ENCODE peak calls at places on chromosomes 16 and 17, in seven cellular contexts. One of them, this sample, is unnamed.

GRCh38 chr16:4179020-4179419 is 62.8 kb upstream of the ADCY9 start:
- DNase-seq in upper lobe of right lung: peak; percentile 89
- DNase-seq in HepG2: peak; percentile 10
- DNase-seq in left ventricle myocardium inferior: peak; percentile 22
- DNase-seq in mucosa of descending colon: no peak
- DNase-seq in stomach: no peak
- DNase-seq in CD8-positive, alpha-beta T cell: no peak
- DNase-seq in this sample: peak; percentile 64

GRCh38 chr17:75893305-75894048 is 3.3 kb downstream of the TRIM65 start:
- DNase-seq in stomach: no peak
- DNase-seq in CD8-positive, alpha-beta T cell: no peak
- DNase-seq in HepG2: no peak
- DNase-seq in left ventricle myocardium inferior: no peak
- DNase-seq in mucosa of descending colon: no peak
- DNase-seq in upper lobe of right lung: no peak
- DNase-seq in this sample: no peak

GRCh38 chr16:48385272-48385953 is at the start of gene SIAH1:
- DNase-seq in left ventricle myocardium inferior: peak; percentile 87
- DNase-seq in mucosa of descending colon: peak; percentile 89
- DNase-seq in upper lobe of right lung: peak; percentile 92
- DNase-seq in CD8-positive, alpha-beta T cell: peak; percentile 86
- DNase-seq in stomach: peak; percentile 90
- DNase-seq in HepG2: peak; percentile 71
- DNase-seq in this sample: peak; percentile 97

GRCh38 chr17:73806768-73807167 is 162.5 kb upstream of the SDK2 start:
- DNase-seq in HepG2: no peak
- DNase-seq in CD8-positive, alpha-beta T cell: no peak
- DNase-seq in upper lobe of right lung: no peak
- DNase-seq in mucosa of descending colon: no peak
- DNase-seq in left ventricle myocardium inferior: no peak
- DNase-seq in stomach: no peak
- DNase-seq in this sample: no peak

GRCh38 chr16:4915226-4915761 is 21.7 kb downstream of the PPL start:
- DNase-seq in mucosa of descending colon: no peak
- DNase-seq in upper lobe of right lung: no peak
- DNase-seq in CD8-positive, alpha-beta T cell: no peak
- DNase-seq in stomach: no peak
- DNase-seq in left ventricle myocardium inferior: no peak
- DNase-seq in HepG2: peak; percentile 31
- DNase-seq in this sample: no peak

GRCh38 chr17:64399071-64399766 is 8.6 kb upstream of the PECAM1 start:
- DNase-seq in stomach: no peak
- DNase-seq in HepG2: no peak
- DNase-seq in mucosa of descending colon: no peak
- DNase-seq in upper lobe of right lung: no peak
- DNase-seq in left ventricle myocardium inferior: no peak
- DNase-seq in CD8-positive, alpha-beta T cell: no peak
- DNase-seq in this sample: no peak

GRCh38 chr17:1714980-1715802 is 5.0 kb upstream of the TLCD2 start:
- DNase-seq in left ventricle myocardium inferior: peak; percentile 94
- DNase-seq in HepG2: peak; percentile 84
- DNase-seq in CD8-positive, alpha-beta T cell: peak; percentile 53
- DNase-seq in upper lobe of right lung: peak; percentile 93
- DNase-seq in mucosa of descending colon: peak; percentile 93
- DNase-seq in stomach: peak; percentile 84
- DNase-seq in this sample: peak; percentile 91

GRCh38 chr16:23679986-23680336 is 1.3 kb downstream of the PLK1 start:
- DNase-seq in upper lobe of right lung: no peak
- DNase-seq in mucosa of descending colon: no peak
- DNase-seq in CD8-positive, alpha-beta T cell: no peak
- DNase-seq in left ventricle myocardium inferior: no peak
- DNase-seq in HepG2: no peak
- DNase-seq in stomach: no peak
- DNase-seq in this sample: no peak

GRCh38 chr16:82699711-82700495 is 73.1 kb downstream of the CDH13 start:
- DNase-seq in HepG2: no peak
- DNase-seq in upper lobe of right lung: no peak
- DNase-seq in left ventricle myocardium inferior: no peak
- DNase-seq in stomach: no peak
- DNase-seq in CD8-positive, alpha-beta T cell: no peak
- DNase-seq in mucosa of descending colon: no peak
- DNase-seq in this sample: no peak

GRCh38 chr16:51577621-51578303 is 426.7 kb upstream of the SALL1 start:
- DNase-seq in left ventricle myocardium inferior: no peak
- DNase-seq in stomach: no peak
- DNase-seq in mucosa of descending colon: no peak
- DNase-seq in CD8-positive, alpha-beta T cell: no peak
- DNase-seq in upper lobe of right lung: no peak
- DNase-seq in HepG2: no peak
- DNase-seq in this sample: no peak

GRCh38 chr16:67927131-67927941 is 4.3 kb downstream of the CTRL start:
- DNase-seq in stomach: no peak
- DNase-seq in CD8-positive, alpha-beta T cell: no peak
- DNase-seq in upper lobe of right lung: no peak
- DNase-seq in mucosa of descending colon: no peak
- DNase-seq in HepG2: no peak
- DNase-seq in left ventricle myocardium inferior: no peak
- DNase-seq in this sample: no peak

GRCh38 chr16:24962747-24963146 is 52.4 kb downstream of the ARHGAP17 start:
- DNase-seq in mucosa of descending colon: no peak
- DNase-seq in CD8-positive, alpha-beta T cell: no peak
- DNase-seq in upper lobe of right lung: no peak
- DNase-seq in stomach: no peak
- DNase-seq in HepG2: no peak
- DNase-seq in left ventricle myocardium inferior: no peak
- DNase-seq in this sample: no peak

GRCh38 chr17:49035470-49036269 is 38.5 kb downstream of the IGF2BP1 start:
- DNase-seq in CD8-positive, alpha-beta T cell: peak; percentile 22
- DNase-seq in upper lobe of right lung: no peak
- DNase-seq in left ventricle myocardium inferior: peak; percentile 30
- DNase-seq in stomach: peak; percentile 50
- DNase-seq in mucosa of descending colon: no peak
- DNase-seq in HepG2: no peak
- DNase-seq in this sample: peak; percentile 73

GRCh38 chr16:70161350-70161749 is 12.2 kb upstream of the CLEC18C start:
- DNase-seq in upper lobe of right lung: no peak
- DNase-seq in CD8-positive, alpha-beta T cell: no peak
- DNase-seq in HepG2: no peak
- DNase-seq in stomach: no peak
- DNase-seq in left ventricle myocardium inferior: no peak
- DNase-seq in mucosa of descending colon: no peak
- DNase-seq in this sample: no peak

GRCh38 chr16:89395150-89396142 is 94.9 kb downstream of the ANKRD11 start:
- DNase-seq in mucosa of descending colon: peak; percentile 76
- DNase-seq in CD8-positive, alpha-beta T cell: no peak
- DNase-seq in upper lobe of right lung: peak; percentile 85
- DNase-seq in left ventricle myocardium inferior: peak; percentile 87
- DNase-seq in HepG2: peak; percentile 97
- DNase-seq in stomach: peak; percentile 92
- DNase-seq in this sample: no peak

GRCh38 chr17:50621562-50621961 is 13.1 kb upstream of the ABCC3 start:
- DNase-seq in left ventricle myocardium inferior: no peak
- DNase-seq in CD8-positive, alpha-beta T cell: no peak
- DNase-seq in stomach: no peak
- DNase-seq in mucosa of descending colon: no peak
- DNase-seq in upper lobe of right lung: no peak
- DNase-seq in HepG2: no peak
- DNase-seq in this sample: no peak

GRCh38 chr17:48001187-48001586 is 30.3 kb downstream of the CDK5RAP3 start:
- DNase-seq in upper lobe of right lung: no peak
- DNase-seq in mucosa of descending colon: no peak
- DNase-seq in HepG2: no peak
- DNase-seq in CD8-positive, alpha-beta T cell: no peak
- DNase-seq in left ventricle myocardium inferior: no peak
- DNase-seq in stomach: no peak
- DNase-seq in this sample: no peak

GRCh38 chr16:85017151-85017550 is 5.8 kb upstream of the ZDHHC7 start:
- DNase-seq in stomach: no peak
- DNase-seq in upper lobe of right lung: no peak
- DNase-seq in CD8-positive, alpha-beta T cell: no peak
- DNase-seq in mucosa of descending colon: no peak
- DNase-seq in HepG2: no peak
- DNase-seq in left ventricle myocardium inferior: no peak
- DNase-seq in this sample: no peak

GRCh38 chr17:47604268-47604927 is 45.3 kb upstream of the KPNB1 start:
- DNase-seq in upper lobe of right lung: no peak
- DNase-seq in left ventricle myocardium inferior: peak; percentile 29
- DNase-seq in HepG2: no peak
- DNase-seq in CD8-positive, alpha-beta T cell: no peak
- DNase-seq in mucosa of descending colon: no peak
- DNase-seq in stomach: no peak
- DNase-seq in this sample: no peak

GRCh38 chr16:1082266-1082951 is 9.9 kb downstream of the SSTR5 start:
- DNase-seq in stomach: no peak
- DNase-seq in HepG2: peak; percentile 70
- DNase-seq in left ventricle myocardium inferior: no peak
- DNase-seq in upper lobe of right lung: no peak
- DNase-seq in mucosa of descending colon: no peak
- DNase-seq in CD8-positive, alpha-beta T cell: no peak
- DNase-seq in this sample: no peak

GRCh38 chr17:12180644-12181261 is 160.1 kb downstream of the MAP2K4 start:
- DNase-seq in HepG2: peak; percentile 47
- DNase-seq in stomach: no peak
- DNase-seq in upper lobe of right lung: no peak
- DNase-seq in CD8-positive, alpha-beta T cell: no peak
- DNase-seq in left ventricle myocardium inferior: no peak
- DNase-seq in mucosa of descending colon: no peak
- DNase-seq in this sample: no peak

GRCh38 chr17:47873200-47874090 is 22.5 kb upstream of the SP6 start:
- DNase-seq in stomach: no peak
- DNase-seq in upper lobe of right lung: no peak
- DNase-seq in left ventricle myocardium inferior: no peak
- DNase-seq in CD8-positive, alpha-beta T cell: no peak
- DNase-seq in HepG2: no peak
- DNase-seq in mucosa of descending colon: no peak
- DNase-seq in this sample: no peak

GRCh38 chr17:32498362-32498761 is 11.6 kb downstream of the CDK5R1 start:
- DNase-seq in CD8-positive, alpha-beta T cell: no peak
- DNase-seq in mucosa of descending colon: peak; percentile 16
- DNase-seq in upper lobe of right lung: peak; percentile 32
- DNase-seq in stomach: no peak
- DNase-seq in HepG2: no peak
- DNase-seq in left ventricle myocardium inferior: no peak
- DNase-seq in this sample: peak; percentile 32

GRCh38 chr16:66220766-66221165 is 145.7 kb upstream of the CDH5 start:
- DNase-seq in HepG2: no peak
- DNase-seq in CD8-positive, alpha-beta T cell: no peak
- DNase-seq in stomach: no peak
- DNase-seq in upper lobe of right lung: no peak
- DNase-seq in left ventricle myocardium inferior: no peak
- DNase-seq in mucosa of descending colon: no peak
- DNase-seq in this sample: no peak

GRCh38 chr17:61309362-61309761 is 90.3 kb upstream of the TBX2 start:
- DNase-seq in upper lobe of right lung: no peak
- DNase-seq in left ventricle myocardium inferior: no peak
- DNase-seq in mucosa of descending colon: no peak
- DNase-seq in CD8-positive, alpha-beta T cell: no peak
- DNase-seq in HepG2: no peak
- DNase-seq in stomach: no peak
- DNase-seq in this sample: no peak

GRCh38 chr16:84758627-84759026 is 58.8 kb downstream of the USP10 start:
- DNase-seq in mucosa of descending colon: no peak
- DNase-seq in upper lobe of right lung: no peak
- DNase-seq in CD8-positive, alpha-beta T cell: no peak
- DNase-seq in left ventricle myocardium inferior: peak; percentile 48
- DNase-seq in stomach: no peak
- DNase-seq in HepG2: no peak
- DNase-seq in this sample: no peak

GRCh38 chr17:62724398-62725146 is 83.5 kb downstream of the MARCHF10 start:
- DNase-seq in mucosa of descending colon: peak; percentile 56
- DNase-seq in stomach: no peak
- DNase-seq in CD8-positive, alpha-beta T cell: peak; percentile 65
- DNase-seq in upper lobe of right lung: no peak
- DNase-seq in left ventricle myocardium inferior: no peak
- DNase-seq in HepG2: no peak
- DNase-seq in this sample: no peak

GRCh38 chr16:79751785-79752184 is 151.2 kb upstream of the MAF start:
- DNase-seq in left ventricle myocardium inferior: no peak
- DNase-seq in mucosa of descending colon: no peak
- DNase-seq in CD8-positive, alpha-beta T cell: no peak
- DNase-seq in upper lobe of right lung: no peak
- DNase-seq in HepG2: no peak
- DNase-seq in stomach: no peak
- DNase-seq in this sample: no peak

GRCh38 chr17:81198826-81199481 is 23.8 kb downstream of the CEP131 start:
- DNase-seq in HepG2: no peak
- DNase-seq in upper lobe of right lung: no peak
- DNase-seq in stomach: no peak
- DNase-seq in mucosa of descending colon: no peak
- DNase-seq in CD8-positive, alpha-beta T cell: no peak
- DNase-seq in left ventricle myocardium inferior: no peak
- DNase-seq in this sample: no peak

DNA sequence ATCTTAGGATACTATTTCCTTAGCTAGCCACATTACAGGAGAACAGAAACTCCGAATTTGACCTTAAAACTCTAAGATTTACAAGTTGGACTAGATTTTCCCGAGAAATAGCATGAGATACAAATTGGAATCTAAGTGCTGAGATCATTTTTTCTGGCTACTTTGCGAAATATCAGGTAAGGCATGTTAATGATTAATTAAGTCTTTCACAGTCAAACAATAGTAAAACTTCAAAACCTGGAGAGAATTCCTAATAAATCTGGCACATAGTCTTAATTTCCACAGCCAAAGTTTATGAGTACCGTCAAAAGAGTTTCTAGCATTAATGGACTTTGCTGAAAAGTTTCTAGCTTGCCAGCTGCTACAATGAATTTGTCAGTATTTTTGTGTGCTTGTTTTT is 379.5 kb upstream of the TOM1L1 start:
- DNase-seq in CD8-positive, alpha-beta T cell: no peak
- DNase-seq in stomach: no peak
- DNase-seq in HepG2: no peak
- DNase-seq in left ventricle myocardium inferior: no peak
- DNase-seq in mucosa of descending colon: no peak
- DNase-seq in upper lobe of right lung: no peak
- DNase-seq in this sample: no peak
- H3K4me1 ChIP-seq in CD8-positive, alpha-beta T cell: no peaks in the 10 kb centered on the region
- H3K4me1 ChIP-seq in stomach: no peaks in the 10 kb centered on the region
- H3K4me1 ChIP-seq in HepG2: no peaks in the 10 kb centered on the region
- H3K4me1 ChIP-seq in left ventricle myocardium inferior: no peaks in the 10 kb centered on the region
- H3K4me1 ChIP-seq in mucosa of descending colon: no peaks in the 10 kb centered on the region
- H3K4me1 ChIP-seq in upper lobe of right lung: no peaks in the 10 kb centered on the region
- H3K4me1 ChIP-seq in this sample: no peaks in the 10 kb centered on the region

GRCh38 chr16:58515125-58515870 is at the start of gene SETD6:
- DNase-seq in left ventricle myocardium inferior: peak; percentile 89
- DNase-seq in CD8-positive, alpha-beta T cell: peak; percentile 75
- DNase-seq in upper lobe of right lung: peak; percentile 95
- DNase-seq in stomach: peak; percentile 89
- DNase-seq in mucosa of descending colon: peak; percentile 92
- DNase-seq in HepG2: peak; percentile 83
- DNase-seq in this sample: peak; percentile 98
- TF ChIP-seq CTCF in left ventricle myocardium inferior: peak; percentile 47
- TF ChIP-seq CTCF in CD8-positive, alpha-beta T cell: no peak
- TF ChIP-seq CTCF in upper lobe of right lung: peak; percentile 14
- TF ChIP-seq CTCF in stomach: peak; percentile 20
- TF ChIP-seq CTCF in mucosa of descending colon: no peak
- TF ChIP-seq CTCF in HepG2: peak; percentile 46
- TF ChIP-seq CTCF in this sample: no peak

GRCh38 chr16:56983211-56983751 is 6.1 kb upstream of the NLRC5 start:
- DNase-seq in HepG2: no peak
- DNase-seq in CD8-positive, alpha-beta T cell: no peak
- DNase-seq in mucosa of descending colon: peak; percentile 79
- DNase-seq in left ventricle myocardium inferior: no peak
- DNase-seq in upper lobe of right lung: no peak
- DNase-seq in stomach: peak; percentile 55
- DNase-seq in this sample: no peak
- H3K4me1 ChIP-seq in HepG2: peaks cover 57% of the 10 kb centered on the region
- H3K4me1 ChIP-seq in CD8-positive, alpha-beta T cell: peaks cover 95% of the 10 kb centered on the region
- H3K4me1 ChIP-seq in mucosa of descending colon: peaks cover 25% of the 10 kb centered on the region
- H3K4me1 ChIP-seq in left ventricle myocardium inferior: peaks cover 41% of the 10 kb centered on the region
- H3K4me1 ChIP-seq in upper lobe of right lung: peaks cover 4% of the 10 kb centered on the region
- H3K4me1 ChIP-seq in stomach: no peaks in the 10 kb centered on the region
- H3K4me1 ChIP-seq in this sample: peaks cover 9% of the 10 kb centered on the region

GRCh38 chr16:13992322-13992721 is 72.4 kb downstream of the ERCC4 start:
- DNase-seq in upper lobe of right lung: no peak
- DNase-seq in left ventricle myocardium inferior: no peak
- DNase-seq in HepG2: no peak
- DNase-seq in stomach: no peak
- DNase-seq in mucosa of descending colon: no peak
- DNase-seq in CD8-positive, alpha-beta T cell: no peak
- DNase-seq in this sample: no peak
- TF ChIP-seq CTCF in upper lobe of right lung: no peak
- TF ChIP-seq CTCF in left ventricle myocardium inferior: no peak
- TF ChIP-seq CTCF in HepG2: no peak
- TF ChIP-seq CTCF in stomach: no peak
- TF ChIP-seq CTCF in mucosa of descending colon: no peak
- TF ChIP-seq CTCF in CD8-positive, alpha-beta T cell: no peak
- TF ChIP-seq CTCF in this sample: no peak